ENCODE peak calls at places on chromosomes 2 and 18, in eight cellular contexts. One of them, this sample, is unnamed.

GRCh38 chr2:33477473-33478468 is 1.3 kb downstream of the RASGRP3 start:
- DNase-seq in tibial nerve: no peak
- DNase-seq in A549: no peak
- DNase-seq in HCT116: no peak
- DNase-seq in body of pancreas: peak; percentile 62
- DNase-seq in heart left ventricle: peak; percentile 45
- DNase-seq in lower leg skin: no peak
- DNase-seq in GM12891: no peak
- DNase-seq in this sample: no peak

GRCh38 chr2:226589043-226589442 is 210.6 kb downstream of the IRS1 start:
- DNase-seq in tibial nerve: no peak
- DNase-seq in A549: no peak
- DNase-seq in HCT116: no peak
- DNase-seq in body of pancreas: no peak
- DNase-seq in heart left ventricle: no peak
- DNase-seq in lower leg skin: no peak
- DNase-seq in GM12891: no peak
- DNase-seq in this sample: no peak

GRCh38 chr18:39435986-39436385 is 1870.4 kb upstream of the CELF4 start:
- DNase-seq in tibial nerve: no peak
- DNase-seq in A549: no peak
- DNase-seq in HCT116: no peak
- DNase-seq in body of pancreas: no peak
- DNase-seq in heart left ventricle: no peak
- DNase-seq in lower leg skin: no peak
- DNase-seq in GM12891: no peak
- DNase-seq in this sample: no peak

GRCh38 chr2:228681426-228681825 is 499.9 kb upstream of the SPHKAP start:
- DNase-seq in tibial nerve: no peak
- DNase-seq in A549: peak; percentile 44
- DNase-seq in HCT116: peak; percentile 34
- DNase-seq in body of pancreas: peak; percentile 11
- DNase-seq in heart left ventricle: no peak
- DNase-seq in lower leg skin: no peak
- DNase-seq in GM12891: no peak
- DNase-seq in this sample: peak; percentile 8

GRCh38 chr18:24825397-24825796 is 365.0 kb downstream of the HRH4 start:
- DNase-seq in tibial nerve: no peak
- DNase-seq in A549: no peak
- DNase-seq in HCT116: no peak
- DNase-seq in body of pancreas: no peak
- DNase-seq in heart left ventricle: no peak
- DNase-seq in lower leg skin: no peak
- DNase-seq in GM12891: no peak
- DNase-seq in this sample: no peak

GRCh38 chr2:22691666-22692065 is 693.3 kb upstream of the KLHL29 start:
- DNase-seq in tibial nerve: no peak
- DNase-seq in A549: no peak
- DNase-seq in HCT116: no peak
- DNase-seq in body of pancreas: no peak
- DNase-seq in heart left ventricle: no peak
- DNase-seq in lower leg skin: no peak
- DNase-seq in GM12891: no peak
- DNase-seq in this sample: no peak

GRCh38 chr18:69935319-69936190 is 12.1 kb downstream of the CD226 start:
- DNase-seq in tibial nerve: no peak
- DNase-seq in A549: no peak
- DNase-seq in HCT116: peak; percentile 2
- DNase-seq in body of pancreas: peak; percentile 10
- DNase-seq in heart left ventricle: no peak
- DNase-seq in lower leg skin: no peak
- DNase-seq in GM12891: no peak
- DNase-seq in this sample: no peak

GRCh38 chr2:240972636-240973521 is 25.5 kb upstream of the SNED1 start:
- DNase-seq in tibial nerve: no peak
- DNase-seq in A549: no peak
- DNase-seq in HCT116: no peak
- DNase-seq in body of pancreas: peak; percentile 79
- DNase-seq in heart left ventricle: no peak
- DNase-seq in lower leg skin: no peak
- DNase-seq in GM12891: no peak
- DNase-seq in this sample: no peak

GRCh38 chr2:141570474-141571131 is 560.2 kb downstream of the LRP1B start:
- DNase-seq in tibial nerve: no peak
- DNase-seq in A549: no peak
- DNase-seq in HCT116: no peak
- DNase-seq in body of pancreas: no peak
- DNase-seq in heart left ventricle: no peak
- DNase-seq in lower leg skin: no peak
- DNase-seq in GM12891: no peak
- DNase-seq in this sample: no peak

GRCh38 chr2:15890936-15891905 is 49.1 kb upstream of the MYCN start:
- DNase-seq in tibial nerve: no peak
- DNase-seq in A549: peak; percentile 18
- DNase-seq in HCT116: no peak
- DNase-seq in body of pancreas: no peak
- DNase-seq in heart left ventricle: no peak
- DNase-seq in lower leg skin: no peak
- DNase-seq in GM12891: no peak
- DNase-seq in this sample: no peak

GRCh38 chr2:57479994-57480393 is 566.6 kb upstream of the VRK2 start:
- DNase-seq in tibial nerve: no peak
- DNase-seq in A549: no peak
- DNase-seq in HCT116: peak; percentile 18
- DNase-seq in body of pancreas: no peak
- DNase-seq in heart left ventricle: no peak
- DNase-seq in lower leg skin: no peak
- DNase-seq in GM12891: no peak
- DNase-seq in this sample: no peak

GRCh38 chr2:8803658-8804379 is 33.6 kb downstream of the KIDINS220 start:
- DNase-seq in tibial nerve: no peak
- DNase-seq in A549: peak; percentile 93
- DNase-seq in HCT116: peak; percentile 91
- DNase-seq in body of pancreas: peak; percentile 72
- DNase-seq in heart left ventricle: peak; percentile 35
- DNase-seq in lower leg skin: no peak
- DNase-seq in GM12891: peak; percentile 27
- DNase-seq in this sample: peak; percentile 61

GRCh38 chr2:225002039-225002655 is 40.1 kb downstream of the DOCK10 start:
- DNase-seq in tibial nerve: peak; percentile 18
- DNase-seq in A549: peak; percentile 68
- DNase-seq in HCT116: peak; percentile 43
- DNase-seq in body of pancreas: peak; percentile 31
- DNase-seq in heart left ventricle: peak; percentile 49
- DNase-seq in lower leg skin: no peak
- DNase-seq in GM12891: peak; percentile 14
- DNase-seq in this sample: no peak

GRCh38 chr18:6731197-6731596 is 1.7 kb downstream of the ARHGAP28 start:
- DNase-seq in tibial nerve: no peak
- DNase-seq in A549: no peak
- DNase-seq in HCT116: no peak
- DNase-seq in body of pancreas: peak; percentile 26
- DNase-seq in heart left ventricle: no peak
- DNase-seq in lower leg skin: no peak
- DNase-seq in GM12891: no peak
- DNase-seq in this sample: no peak

GRCh38 chr2:43818761-43819160 is 19.9 kb downstream of the ABCG5 start:
- DNase-seq in tibial nerve: no peak
- DNase-seq in A549: peak; percentile 35
- DNase-seq in HCT116: peak; percentile 10
- DNase-seq in body of pancreas: peak; percentile 53
- DNase-seq in heart left ventricle: no peak
- DNase-seq in lower leg skin: no peak
- DNase-seq in GM12891: no peak
- DNase-seq in this sample: peak; percentile 19

GRCh38 chr2:47907097-47907781 is 941 bp upstream of the FBXO11 start:
- DNase-seq in tibial nerve: peak; percentile 35
- DNase-seq in A549: peak; percentile 25
- DNase-seq in HCT116: no peak
- DNase-seq in body of pancreas: peak; percentile 59
- DNase-seq in heart left ventricle: no peak
- DNase-seq in lower leg skin: no peak
- DNase-seq in GM12891: no peak
- DNase-seq in this sample: no peak

GRCh38 chr18:43277164-43277600 is at the start of gene SYT4:
- DNase-seq in tibial nerve: no peak
- DNase-seq in A549: peak; percentile 10
- DNase-seq in HCT116: no peak
- DNase-seq in body of pancreas: peak; percentile 62
- DNase-seq in heart left ventricle: peak; percentile 32
- DNase-seq in lower leg skin: peak; percentile 84
- DNase-seq in GM12891: no peak
- DNase-seq in this sample: no peak

GRCh38 chr18:56532176-56532840 is 106.1 kb downstream of the TXNL1 start:
- DNase-seq in tibial nerve: no peak
- DNase-seq in A549: no peak
- DNase-seq in HCT116: no peak
- DNase-seq in body of pancreas: no peak
- DNase-seq in heart left ventricle: no peak
- DNase-seq in lower leg skin: no peak
- DNase-seq in GM12891: no peak
- DNase-seq in this sample: no peak

GRCh38 chr2:102101844-102102635 is 40.5 kb upstream of the IL1R1 start:
- DNase-seq in tibial nerve: no peak
- DNase-seq in A549: no peak
- DNase-seq in HCT116: no peak
- DNase-seq in body of pancreas: peak; percentile 54
- DNase-seq in heart left ventricle: no peak
- DNase-seq in lower leg skin: no peak
- DNase-seq in GM12891: no peak
- DNase-seq in this sample: no peak

GRCh38 chr2:146038014-146038413 is 1518.1 kb upstream of the ZEB2 start:
- DNase-seq in tibial nerve: no peak
- DNase-seq in A549: no peak
- DNase-seq in HCT116: no peak
- DNase-seq in body of pancreas: no peak
- DNase-seq in heart left ventricle: no peak
- DNase-seq in lower leg skin: no peak
- DNase-seq in GM12891: no peak
- DNase-seq in this sample: no peak
- TF ChIP-seq POLR2A in tibial nerve: no peak
- TF ChIP-seq POLR2A in A549: no peak
- TF ChIP-seq POLR2A in HCT116: no peak
- TF ChIP-seq POLR2A in body of pancreas: no peak
- TF ChIP-seq POLR2A in heart left ventricle: no peak
- TF ChIP-seq POLR2A in lower leg skin: no peak
- TF ChIP-seq POLR2A in GM12891: no peak
- TF ChIP-seq POLR2A in this sample: no peak

GRCh38 chr2:105879106-105879797 is 134.5 kb downstream of the NCK2 start:
- DNase-seq in tibial nerve: no peak
- DNase-seq in A549: no peak
- DNase-seq in HCT116: no peak
- DNase-seq in body of pancreas: no peak
- DNase-seq in heart left ventricle: no peak
- DNase-seq in lower leg skin: peak; percentile 64
- DNase-seq in GM12891: no peak
- DNase-seq in this sample: no peak
- TF ChIP-seq POLR2A in tibial nerve: no peak
- TF ChIP-seq POLR2A in A549: no peak
- TF ChIP-seq POLR2A in HCT116: no peak
- TF ChIP-seq POLR2A in body of pancreas: no peak
- TF ChIP-seq POLR2A in heart left ventricle: no peak
- TF ChIP-seq POLR2A in lower leg skin: no peak
- TF ChIP-seq POLR2A in GM12891: no peak
- TF ChIP-seq POLR2A in this sample: no peak

GRCh38 chr2:63591566-63592175 is 2.9 kb downstream of the MDH1 start:
- DNase-seq in tibial nerve: no peak
- DNase-seq in A549: no peak
- DNase-seq in HCT116: no peak
- DNase-seq in body of pancreas: no peak
- DNase-seq in heart left ventricle: no peak
- DNase-seq in lower leg skin: no peak
- DNase-seq in GM12891: no peak
- DNase-seq in this sample: no peak

GRCh38 chr2:63589148-63589972 is 597 bp downstream of the MDH1 start:
- DNase-seq in tibial nerve: no peak
- DNase-seq in A549: peak; percentile 37
- DNase-seq in HCT116: no peak
- DNase-seq in body of pancreas: no peak
- DNase-seq in heart left ventricle: no peak
- DNase-seq in lower leg skin: no peak
- DNase-seq in GM12891: no peak
- DNase-seq in this sample: no peak

GRCh38 chr2:63590621-63591408 is 2.1 kb downstream of the MDH1 start:
- DNase-seq in tibial nerve: no peak
- DNase-seq in A549: no peak
- DNase-seq in HCT116: no peak
- DNase-seq in body of pancreas: peak; percentile 8
- DNase-seq in heart left ventricle: peak; percentile 78
- DNase-seq in lower leg skin: no peak
- DNase-seq in GM12891: no peak
- DNase-seq in this sample: no peak

GRCh38 chr2:63587814-63588384 is 378 bp downstream of the WDPCP start:
- DNase-seq in tibial nerve: no peak
- DNase-seq in A549: no peak
- DNase-seq in HCT116: no peak
- DNase-seq in body of pancreas: no peak
- DNase-seq in heart left ventricle: no peak
- DNase-seq in lower leg skin: no peak
- DNase-seq in GM12891: no peak
- DNase-seq in this sample: no peak

DNA sequence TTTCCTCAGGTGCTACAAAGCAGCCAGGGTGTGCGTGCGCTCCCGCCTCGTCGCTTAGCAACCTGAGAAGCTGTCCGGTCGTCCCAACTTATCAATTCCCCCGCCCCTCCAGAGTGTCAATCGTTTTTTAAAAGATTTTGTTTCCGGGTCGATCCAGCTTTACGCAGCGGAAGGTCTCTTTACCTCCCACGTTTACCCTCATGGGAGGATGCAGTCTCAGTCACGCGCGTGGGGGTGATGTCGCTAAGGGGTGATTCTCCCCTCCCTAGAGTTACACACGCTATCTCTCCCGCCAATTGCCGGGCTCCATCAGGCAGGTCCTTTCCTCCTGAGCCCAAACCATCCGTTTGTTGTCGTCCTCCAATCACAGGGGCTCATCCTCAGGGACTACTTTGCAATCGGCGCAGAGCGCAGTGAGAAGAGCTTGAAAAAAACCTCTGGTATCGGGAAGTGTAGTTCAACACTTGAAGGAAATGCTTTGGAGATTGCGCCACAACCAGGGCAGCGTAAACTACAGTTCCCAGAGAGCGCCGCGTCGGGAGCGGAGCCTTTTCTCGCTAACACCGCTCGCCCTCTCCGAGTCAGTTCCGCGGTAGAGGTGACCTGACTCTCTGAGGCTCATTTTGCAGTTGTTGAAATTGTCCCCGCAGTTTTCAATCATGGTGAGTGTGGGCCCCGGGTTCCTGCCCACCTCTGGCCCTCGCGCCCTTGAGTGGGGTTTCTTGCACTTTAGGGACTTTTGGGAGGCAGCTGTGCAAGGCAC is at the start of the genes MDH1 and WDPCP:
- DNase-seq in tibial nerve: peak; percentile 86
- DNase-seq in A549: peak; percentile 100
- DNase-seq in HCT116: peak; percentile 100
- DNase-seq in body of pancreas: peak; percentile 95
- DNase-seq in heart left ventricle: peak; percentile 93
- DNase-seq in lower leg skin: peak; percentile 98
- DNase-seq in GM12891: peak; percentile 37
- DNase-seq in this sample: peak; percentile 60
- TF ChIP-seq POLR2A in tibial nerve: peak; percentile 73
- TF ChIP-seq POLR2A in A549: peak; percentile 74
- TF ChIP-seq POLR2A in HCT116: peak; percentile 85
- TF ChIP-seq POLR2A in body of pancreas: peak; percentile 89
- TF ChIP-seq POLR2A in heart left ventricle: peak; percentile 75
- TF ChIP-seq POLR2A in lower leg skin: peak; percentile 49
- TF ChIP-seq POLR2A in GM12891: peak; percentile 94
- TF ChIP-seq POLR2A in this sample: peak; percentile 70

GRCh38 chr2:54555318-54555837 is 99.3 kb downstream of the SPTBN1 start:
- DNase-seq in tibial nerve: no peak
- DNase-seq in A549: no peak
- DNase-seq in HCT116: no peak
- DNase-seq in body of pancreas: no peak
- DNase-seq in heart left ventricle: no peak
- DNase-seq in lower leg skin: no peak
- DNase-seq in GM12891: no peak
- DNase-seq in this sample: no peak
- TF ChIP-seq POLR2A in tibial nerve: no peak
- TF ChIP-seq POLR2A in A549: no peak
- TF ChIP-seq POLR2A in HCT116: no peak
- TF ChIP-seq POLR2A in body of pancreas: no peak
- TF ChIP-seq POLR2A in heart left ventricle: no peak
- TF ChIP-seq POLR2A in lower leg skin: no peak
- TF ChIP-seq POLR2A in GM12891: no peak
- TF ChIP-seq POLR2A in this sample: no peak